ENCODE peak calls at places on chromosomes 6 and 20, in nine cellular contexts. One of them, this sample, is unnamed.
A peak's percentile ranks its signal among the peaks of the same experiment; 100 is the strongest.

GRCh38 chr6:28488916-28489365 is 26.7 kb downstream of the GPX6 start:
- DNase-seq in tibial nerve: peak; percentile 7
- DNase-seq in GM23248: peak; percentile 65
- DNase-seq in H7: peak; percentile 43
- DNase-seq in breast epithelium: no peak
- DNase-seq in sigmoid colon: no peak
- DNase-seq in right cardiac atrium: peak; percentile 23
- DNase-seq in brain microvascular endothelial cell: peak; percentile 72
- DNase-seq in upper lobe of right lung: no peak
- DNase-seq in this sample: no peak

GRCh38 chr6:10801224-10801848 is 37.0 kb downstream of the MAK start:
- DNase-seq in breast epithelium: peak; percentile 33
- DNase-seq in H7: peak; percentile 81
- DNase-seq in brain microvascular endothelial cell: peak; percentile 43
- DNase-seq in upper lobe of right lung: peak; percentile 69
- DNase-seq in GM23248: peak; percentile 53
- DNase-seq in tibial nerve: peak; percentile 53
- DNase-seq in right cardiac atrium: peak; percentile 64
- DNase-seq in sigmoid colon: no peak
- DNase-seq in this sample: no peak

GRCh38 chr20:47782920-47783552 is 2.2 kb downstream of the SULF2 start:
- DNase-seq in right cardiac atrium: no peak
- DNase-seq in GM23248: no peak
- DNase-seq in tibial nerve: no peak
- DNase-seq in brain microvascular endothelial cell: no peak
- DNase-seq in upper lobe of right lung: no peak
- DNase-seq in H7: no peak
- DNase-seq in sigmoid colon: no peak
- DNase-seq in breast epithelium: no peak
- DNase-seq in this sample: no peak

GRCh38 chr6:133241088-133241900 is at the start of gene EYA4:
- DNase-seq in brain microvascular endothelial cell: no peak
- DNase-seq in upper lobe of right lung: peak; percentile 58
- DNase-seq in tibial nerve: no peak
- DNase-seq in GM23248: peak; percentile 44
- DNase-seq in breast epithelium: no peak
- DNase-seq in H7: peak; percentile 67
- DNase-seq in sigmoid colon: peak; percentile 58
- DNase-seq in right cardiac atrium: peak; percentile 77
- DNase-seq in this sample: no peak

GRCh38 chr20:32522525-32522774 is 62.7 kb downstream of the NOL4L start:
- DNase-seq in upper lobe of right lung: no peak
- DNase-seq in sigmoid colon: no peak
- DNase-seq in right cardiac atrium: no peak
- DNase-seq in brain microvascular endothelial cell: no peak
- DNase-seq in GM23248: no peak
- DNase-seq in tibial nerve: no peak
- DNase-seq in H7: no peak
- DNase-seq in breast epithelium: no peak
- DNase-seq in this sample: no peak

GRCh38 chr6:152121910-152122309 is 314.4 kb downstream of the ESR1 start:
- DNase-seq in sigmoid colon: no peak
- DNase-seq in brain microvascular endothelial cell: no peak
- DNase-seq in breast epithelium: no peak
- DNase-seq in upper lobe of right lung: no peak
- DNase-seq in GM23248: no peak
- DNase-seq in H7: no peak
- DNase-seq in tibial nerve: no peak
- DNase-seq in right cardiac atrium: no peak
- DNase-seq in this sample: no peak

GRCh38 chr6:1040393-1040792 is 271.5 kb upstream of the FOXQ1 start:
- DNase-seq in breast epithelium: no peak
- DNase-seq in right cardiac atrium: no peak
- DNase-seq in GM23248: no peak
- DNase-seq in tibial nerve: no peak
- DNase-seq in sigmoid colon: no peak
- DNase-seq in H7: no peak
- DNase-seq in brain microvascular endothelial cell: no peak
- DNase-seq in upper lobe of right lung: no peak
- DNase-seq in this sample: no peak

GRCh38 chr6:43481075-43481474 is 3.7 kb downstream of the TJAP1 start:
- DNase-seq in breast epithelium: no peak
- DNase-seq in GM23248: no peak
- DNase-seq in upper lobe of right lung: no peak
- DNase-seq in tibial nerve: no peak
- DNase-seq in sigmoid colon: no peak
- DNase-seq in right cardiac atrium: no peak
- DNase-seq in H7: no peak
- DNase-seq in brain microvascular endothelial cell: no peak
- DNase-seq in this sample: no peak

GRCh38 chr6:7052441-7052936 is 55.3 kb upstream of the RREB1 start:
- DNase-seq in breast epithelium: no peak
- DNase-seq in H7: peak; percentile 79
- DNase-seq in right cardiac atrium: peak; percentile 92
- DNase-seq in brain microvascular endothelial cell: peak; percentile 88
- DNase-seq in sigmoid colon: peak; percentile 80
- DNase-seq in GM23248: peak; percentile 79
- DNase-seq in tibial nerve: peak; percentile 29
- DNase-seq in upper lobe of right lung: peak; percentile 83
- DNase-seq in this sample: no peak

GRCh38 chr20:33267691-33268090 is 15.3 kb upstream of the BPIFB1 start:
- DNase-seq in GM23248: no peak
- DNase-seq in sigmoid colon: no peak
- DNase-seq in H7: no peak
- DNase-seq in right cardiac atrium: no peak
- DNase-seq in brain microvascular endothelial cell: no peak
- DNase-seq in tibial nerve: no peak
- DNase-seq in breast epithelium: no peak
- DNase-seq in upper lobe of right lung: no peak
- DNase-seq in this sample: no peak

GRCh38 chr6:143792402-143793339 is 50.5 kb upstream of the LTV1 start:
- DNase-seq in H7: no peak
- DNase-seq in brain microvascular endothelial cell: no peak
- DNase-seq in sigmoid colon: no peak
- DNase-seq in right cardiac atrium: no peak
- DNase-seq in GM23248: no peak
- DNase-seq in breast epithelium: no peak
- DNase-seq in tibial nerve: no peak
- DNase-seq in upper lobe of right lung: no peak
- DNase-seq in this sample: no peak

GRCh38 chr6:118905851-118906250 is 11.9 kb downstream of the ASF1A start:
- DNase-seq in upper lobe of right lung: no peak
- DNase-seq in right cardiac atrium: no peak
- DNase-seq in H7: no peak
- DNase-seq in sigmoid colon: no peak
- DNase-seq in breast epithelium: no peak
- DNase-seq in tibial nerve: no peak
- DNase-seq in GM23248: no peak
- DNase-seq in brain microvascular endothelial cell: no peak
- DNase-seq in this sample: no peak

GRCh38 chr6:43950731-43951062 is 176.6 kb downstream of the MRPL14 start:
- DNase-seq in right cardiac atrium: no peak
- DNase-seq in brain microvascular endothelial cell: no peak
- DNase-seq in GM23248: no peak
- DNase-seq in sigmoid colon: peak; percentile 26
- DNase-seq in breast epithelium: no peak
- DNase-seq in H7: no peak
- DNase-seq in upper lobe of right lung: no peak
- DNase-seq in tibial nerve: no peak
- DNase-seq in this sample: peak; percentile 74

GRCh38 chr6:136604328-136604825 is 54.2 kb upstream of the MAP7 start:
- DNase-seq in breast epithelium: no peak
- DNase-seq in right cardiac atrium: peak; percentile 11
- DNase-seq in H7: no peak
- DNase-seq in sigmoid colon: no peak
- DNase-seq in brain microvascular endothelial cell: no peak
- DNase-seq in upper lobe of right lung: no peak
- DNase-seq in tibial nerve: no peak
- DNase-seq in GM23248: no peak
- DNase-seq in this sample: no peak

GRCh38 chr20:47989957-47990356 is 204.7 kb upstream of the SULF2 start:
- DNase-seq in brain microvascular endothelial cell: no peak
- DNase-seq in right cardiac atrium: no peak
- DNase-seq in GM23248: no peak
- DNase-seq in sigmoid colon: no peak
- DNase-seq in H7: no peak
- DNase-seq in tibial nerve: no peak
- DNase-seq in upper lobe of right lung: no peak
- DNase-seq in breast epithelium: peak; percentile 49
- DNase-seq in this sample: no peak

GRCh38 chr20:54195483-54196472 is 12.1 kb upstream of the PFDN4 start:
- DNase-seq in GM23248: no peak
- DNase-seq in upper lobe of right lung: no peak
- DNase-seq in breast epithelium: no peak
- DNase-seq in brain microvascular endothelial cell: no peak
- DNase-seq in right cardiac atrium: no peak
- DNase-seq in H7: no peak
- DNase-seq in tibial nerve: no peak
- DNase-seq in sigmoid colon: no peak
- DNase-seq in this sample: no peak

GRCh38 chr20:37362231-37362792 is 16.4 kb downstream of the SRC start:
- DNase-seq in breast epithelium: no peak
- DNase-seq in upper lobe of right lung: peak; percentile 31
- DNase-seq in H7: peak; percentile 32
- DNase-seq in brain microvascular endothelial cell: no peak
- DNase-seq in right cardiac atrium: no peak
- DNase-seq in tibial nerve: no peak
- DNase-seq in GM23248: no peak
- DNase-seq in sigmoid colon: peak; percentile 54
- DNase-seq in this sample: no peak

GRCh38 chr6:126913658-126914057 is 204.8 kb upstream of the RSPO3 start:
- DNase-seq in right cardiac atrium: no peak
- DNase-seq in breast epithelium: no peak
- DNase-seq in upper lobe of right lung: no peak
- DNase-seq in brain microvascular endothelial cell: no peak
- DNase-seq in sigmoid colon: no peak
- DNase-seq in tibial nerve: no peak
- DNase-seq in H7: no peak
- DNase-seq in GM23248: no peak
- DNase-seq in this sample: no peak

GRCh38 chr20:11267762-11268335 is 594.0 kb upstream of the JAG1 start:
- DNase-seq in tibial nerve: no peak
- DNase-seq in H7: no peak
- DNase-seq in GM23248: no peak
- DNase-seq in brain microvascular endothelial cell: peak; percentile 22
- DNase-seq in right cardiac atrium: no peak
- DNase-seq in upper lobe of right lung: no peak
- DNase-seq in sigmoid colon: no peak
- DNase-seq in breast epithelium: no peak
- DNase-seq in this sample: no peak

GRCh38 chr6:106128981-106129761 is 43.0 kb downstream of the PRDM1 start:
- DNase-seq in breast epithelium: no peak
- DNase-seq in upper lobe of right lung: no peak
- DNase-seq in H7: no peak
- DNase-seq in sigmoid colon: no peak
- DNase-seq in right cardiac atrium: no peak
- DNase-seq in GM23248: peak; percentile 95
- DNase-seq in tibial nerve: no peak
- DNase-seq in brain microvascular endothelial cell: peak; percentile 50
- DNase-seq in this sample: no peak

GRCh38 chr20:5608104-5608447 is 142.1 kb upstream of the SHLD1 start:
- DNase-seq in GM23248: no peak
- DNase-seq in breast epithelium: no peak
- DNase-seq in right cardiac atrium: no peak
- DNase-seq in sigmoid colon: no peak
- DNase-seq in tibial nerve: no peak
- DNase-seq in brain microvascular endothelial cell: no peak
- DNase-seq in H7: no peak
- DNase-seq in upper lobe of right lung: no peak
- DNase-seq in this sample: no peak
- H3K4me3 ChIP-seq in GM23248: peak overlapping the region; percentile 79
- H3K4me3 ChIP-seq in breast epithelium: peak overlapping the region; percentile 77
- H3K4me3 ChIP-seq in right cardiac atrium: peak overlapping the region; percentile 85
- H3K4me3 ChIP-seq in sigmoid colon: no peak overlapping the region
- H3K4me3 ChIP-seq in tibial nerve: no peak overlapping the region
- H3K4me3 ChIP-seq in brain microvascular endothelial cell: peak overlapping the region; percentile 90
- H3K4me3 ChIP-seq in H7: no peak overlapping the region
- H3K4me3 ChIP-seq in upper lobe of right lung: peak overlapping the region; percentile 79
- H3K4me3 ChIP-seq in this sample: no peak overlapping the region

GRCh38 chr20:62791301-62792181 is 4.7 kb upstream of the MRGBP start:
- DNase-seq in sigmoid colon: peak; percentile 95
- DNase-seq in brain microvascular endothelial cell: peak; percentile 85
- DNase-seq in H7: peak; percentile 96
- DNase-seq in upper lobe of right lung: peak; percentile 79
- DNase-seq in breast epithelium: peak; percentile 67
- DNase-seq in right cardiac atrium: peak; percentile 89
- DNase-seq in tibial nerve: peak; percentile 81
- DNase-seq in GM23248: peak; percentile 92
- DNase-seq in this sample: no peak
- H3K27me3 ChIP-seq in sigmoid colon: no peaks in the 10 kb centered on the region
- H3K27me3 ChIP-seq in brain microvascular endothelial cell: no peaks in the 10 kb centered on the region
- H3K27me3 ChIP-seq in H7: peaks cover 4% of the 10 kb centered on the region
- H3K27me3 ChIP-seq in upper lobe of right lung: no peaks in the 10 kb centered on the region
- H3K27me3 ChIP-seq in breast epithelium: no peaks in the 10 kb centered on the region
- H3K27me3 ChIP-seq in right cardiac atrium: no peaks in the 10 kb centered on the region
- H3K27me3 ChIP-seq in tibial nerve: no peaks in the 10 kb centered on the region
- H3K27me3 ChIP-seq in GM23248: no peaks in the 10 kb centered on the region
- H3K27me3 ChIP-seq in this sample: no peaks in the 10 kb centered on the region

GRCh38 chr6:24583463-24584389 is 62.3 kb downstream of the KIAA0319 start:
- DNase-seq in brain microvascular endothelial cell: peak; percentile 33
- DNase-seq in GM23248: peak; percentile 74
- DNase-seq in tibial nerve: peak; percentile 83
- DNase-seq in right cardiac atrium: peak; percentile 78
- DNase-seq in sigmoid colon: peak; percentile 87
- DNase-seq in upper lobe of right lung: peak; percentile 83
- DNase-seq in H7: no peak
- DNase-seq in breast epithelium: peak; percentile 26
- DNase-seq in this sample: no peak
- H3K4me3 ChIP-seq in brain microvascular endothelial cell: no peak overlapping the region
- H3K4me3 ChIP-seq in GM23248: no peak overlapping the region
- H3K4me3 ChIP-seq in tibial nerve: no peak overlapping the region
- H3K4me3 ChIP-seq in right cardiac atrium: no peak overlapping the region
- H3K4me3 ChIP-seq in sigmoid colon: no peak overlapping the region
- H3K4me3 ChIP-seq in upper lobe of right lung: no peak overlapping the region
- H3K4me3 ChIP-seq in H7: no peak overlapping the region
- H3K4me3 ChIP-seq in breast epithelium: no peak overlapping the region
- H3K4me3 ChIP-seq in this sample: no peak overlapping the region

DNA sequence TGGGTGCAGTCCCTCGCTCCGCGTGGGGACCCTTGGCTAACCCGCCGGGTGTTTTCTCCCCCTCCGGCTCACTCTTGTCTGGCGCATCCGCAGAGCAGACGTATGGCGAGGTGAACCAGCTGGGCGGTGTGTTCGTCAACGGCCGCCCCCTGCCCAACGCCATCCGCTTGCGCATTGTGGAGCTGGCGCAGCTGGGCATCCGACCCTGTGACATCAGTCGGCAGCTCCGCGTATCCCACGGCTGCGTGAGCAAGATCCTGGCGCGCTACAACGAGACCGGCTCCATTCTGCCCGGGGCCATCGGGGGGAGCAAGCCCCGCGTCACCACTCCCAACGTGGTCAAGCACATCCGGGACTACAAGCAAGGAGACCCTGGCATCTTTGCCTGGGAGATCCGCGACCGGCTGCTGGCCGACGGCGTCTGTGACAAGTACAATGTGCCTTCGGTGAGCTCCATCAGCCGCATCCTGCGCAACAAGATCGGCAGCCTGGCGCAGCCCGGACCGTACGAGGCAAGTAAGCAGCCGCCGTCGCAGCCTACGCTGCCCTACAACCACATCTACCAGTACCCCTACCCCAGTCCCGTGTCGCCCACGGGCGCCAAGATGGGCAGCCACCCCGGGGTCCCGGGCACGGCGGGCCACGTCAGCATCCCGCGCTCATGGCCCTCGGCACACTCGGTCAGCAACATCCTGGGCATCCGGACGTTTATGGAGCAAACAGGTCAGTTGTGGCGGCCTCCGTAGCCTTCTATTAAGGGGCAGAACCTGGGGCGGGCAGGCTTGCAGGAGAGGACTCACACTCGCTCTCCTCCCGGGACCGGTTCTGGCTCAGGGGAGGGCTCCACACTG is 1.1 kb downstream of the PAX1 start:
- DNase-seq in sigmoid colon: no peak
- DNase-seq in GM23248: no peak
- DNase-seq in tibial nerve: no peak
- DNase-seq in right cardiac atrium: no peak
- DNase-seq in breast epithelium: no peak
- DNase-seq in H7: peak; percentile 62
- DNase-seq in upper lobe of right lung: no peak
- DNase-seq in brain microvascular endothelial cell: no peak
- DNase-seq in this sample: peak; percentile 77
- H3K27me3 ChIP-seq in sigmoid colon: peaks cover 63% of the 10 kb centered on the region
- H3K27me3 ChIP-seq in GM23248: peaks cover 13% of the 10 kb centered on the region
- H3K27me3 ChIP-seq in tibial nerve: no peaks in the 10 kb centered on the region
- H3K27me3 ChIP-seq in right cardiac atrium: peaks cover 4% of the 10 kb centered on the region
- H3K27me3 ChIP-seq in breast epithelium: peaks cover 96% of the 10 kb centered on the region
- H3K27me3 ChIP-seq in H7: peaks cover 100% of the 10 kb centered on the region
- H3K27me3 ChIP-seq in upper lobe of right lung: peaks cover 90% of the 10 kb centered on the region
- H3K27me3 ChIP-seq in brain microvascular endothelial cell: peaks cover 78% of the 10 kb centered on the region
- H3K27me3 ChIP-seq in this sample: peaks cover 6% of the 10 kb centered on the region